ENCODE peak calls at places on chromosomes 7 and 10, in four cellular contexts. U is GM13977, H is posterior vena cava, O is neural crest cell. E is an unnamed sample.

GRCh38 chr7:108109216-108109908 is 20.8 kb downstream of the LAMB4 start:
- DNase-seq in O (no peak), U (peak), H (no peak), E (peak)

GRCh38 chr7:2508327-2509231 is 11.0 kb upstream of the LFNG start:
- DNase-seq in U (peak), H (no peak), O (no peak), E (no peak)

GRCh38 chr7:100358857-100359212 is 918 bp downstream of the PILRB start:
- DNase-seq in U (no peak), H (no peak), O (no peak), E (no peak)

GRCh38 chr7:31343516-31344305 is 3.2 kb upstream of the NEUROD6 start:
- DNase-seq in H (no peak), O (no peak), U (no peak), E (no peak)

GRCh38 chr7:128799451-128799850 is 7.7 kb downstream of the CCDC136 start:
- DNase-seq in O (no peak), U (no peak), H (no peak), E (no peak)

GRCh38 chr10:30374353-30374752 is 25.3 kb upstream of the MTPAP start:
- DNase-seq in U (no peak), O (no peak), H (no peak), E (no peak)

GRCh38 chr10:132078746-132079345 is 13.1 kb downstream of the JAKMIP3 start:
- DNase-seq in H (peak), U (no peak), O (no peak), E (no peak)

GRCh38 chr7:27179503-27180430 is 5.3 kb downstream of the HOXA11 start:
- DNase-seq in H (peak), U (peak), O (peak), E (no peak)

GRCh38 chr7:30238721-30239441 is 45.5 kb upstream of the ZNRF2 start:
- DNase-seq in U (peak), O (no peak), H (no peak), E (peak)

GRCh38 chr10:7171825-7172224 is 239.0 kb downstream of the SFMBT2 start:
- DNase-seq in O (no peak), H (no peak), U (no peak), E (no peak)

GRCh38 chr7:79319369-79319768 is 134.1 kb downstream of the MAGI2 start:
- DNase-seq in O (no peak), U (no peak), H (no peak), E (no peak)

GRCh38 chr10:6600224-6600987 is 20.3 kb upstream of the PRKCQ start:
- DNase-seq in H (no peak), U (no peak), O (no peak), E (no peak)

GRCh38 chr7:494261-494687 is 25.4 kb downstream of the PDGFA start:
- DNase-seq in H (no peak), U (peak), O (no peak), E (no peak)

GRCh38 chr7:539731-540411 is 20.2 kb upstream of the PDGFA start:
- DNase-seq in O (no peak), U (no peak), H (no peak), E (no peak)

GRCh38 chr7:149871576-149871975 is 2.2 kb upstream of the ATP6V0E2 start:
- DNase-seq in O (no peak), U (peak), H (no peak), E (no peak)

GRCh38 chr10:11345224-11346054 is 266.0 kb downstream of the USP6NL start:
- DNase-seq in H (no peak), O (no peak), U (no peak), E (peak)

GRCh38 chr7:11427686-11428273 is 404.2 kb downstream of the THSD7A start:
- DNase-seq in U (peak), H (no peak), O (no peak), E (peak)

GRCh38 chr10:127405221-127405620 is 143.9 kb upstream of the NPS start:
- DNase-seq in O (no peak), U (no peak), H (no peak), E (no peak)

GRCh38 chr10:125689955-125690569 is 7.1 kb upstream of the TEX36 start:
- DNase-seq in O (no peak), H (no peak), U (no peak), E (no peak)

GRCh38 chr10:47111329-47111862 is 188.6 kb upstream of the GDF10 start:
- DNase-seq in O (no peak), H (no peak), U (no peak), E (no peak)

GRCh38 chr7:47503283-47503682 is 78.6 kb downstream of the TNS3 start:
- DNase-seq in U (no peak), O (no peak), H (no peak), E (no peak)

GRCh38 chr10:72337039-72337629 is 17.6 kb downstream of the DNAJB12 start:
- DNase-seq in H (peak), O (peak), U (peak), E (peak)

GRCh38 chr7:39602351-39602750 is 21.0 kb upstream of the RALA start:
- DNase-seq in U (no peak), O (no peak), H (no peak), E (no peak)

GRCh38 chr7:149422914-149423285 is 38.0 kb downstream of the ZNF777 start:
- DNase-seq in U (no peak), O (no peak), H (peak), E (peak)

GRCh38 chr7:37117261-37117660 is 331.4 kb downstream of the ELMO1 start:
- DNase-seq in O (no peak), H (no peak), U (no peak), E (no peak)

GRCh38 chr10:21501731-21502370 is 23.6 kb downstream of the SKIDA1 start:
- DNase-seq in O (no peak), U (no peak), H (no peak), E (no peak)

GRCh38 chr10:88280518-88280917 is 302.6 kb downstream of the RNLS start:
- DNase-seq in U (no peak), H (no peak), O (no peak), E (no peak)

GRCh38 chr7:123303926-123304325 is 104.2 kb upstream of the SLC13A1 start:
- DNase-seq in H (no peak), U (no peak), O (no peak), E (no peak)